ENCODE peak calls at places on chromosomes 16 and 17, in eight cellular contexts. M is HAP-1; H is spleen; O is CD8-positive, alpha-beta T cell; D is ovary; N is SK-N-SH; V is mesenchymal stem cell; S is lung. Q is an unnamed sample.

GRCh38 chr16:31700530-31701388 is 172.8 kb upstream of the ZNF267 start:
- DNase-seq in V (peak; percentile 80), S (peak; percentile 88), H (peak; percentile 93), M (no peak), D (peak; percentile 79), O (peak; percentile 79), N (peak; percentile 77), Q (peak; percentile 76)

GRCh38 chr16:30924797-30925645 is 1.6 kb downstream of the FBXL19 start:
- DNase-seq in V (no peak), N (no peak), M (no peak), S (no peak), O (no peak), H (no peak), D (peak; percentile 38), Q (no peak)

GRCh38 chr17:55664287-55664686 is 58.4 kb downstream of the TMEM100 start:
- DNase-seq in O (no peak), S (no peak), H (no peak), M (no peak), N (no peak), V (no peak), D (no peak), Q (no peak)

GRCh38 chr16:31395647-31396046 is 2.5 kb downstream of the ITGAD start:
- DNase-seq in D (no peak), N (no peak), H (peak; percentile 75), M (no peak), O (no peak), S (no peak), V (no peak), Q (no peak)

GRCh38 chr17:78493455-78494188 is 83.6 kb downstream of the DNAH17 start:
- DNase-seq in V (no peak), S (no peak), N (no peak), D (no peak), M (no peak), O (no peak), H (no peak), Q (no peak)

GRCh38 chr17:57607553-57608120 is 137.5 kb downstream of the CCDC182 start:
- DNase-seq in O (no peak), N (no peak), H (no peak), S (no peak), M (no peak), V (no peak), D (no peak), Q (no peak)

GRCh38 chr17:64326420-64327054 is 63.5 kb upstream of the TEX2 start:
- DNase-seq in M (no peak), S (peak; percentile 89), V (peak; percentile 29), H (peak; percentile 90), N (no peak), D (peak; percentile 62), O (no peak), Q (no peak)

GRCh38 chr16:4306439-4307214 is 9.2 kb upstream of the GLIS2 start:
- DNase-seq in D (no peak), M (peak; percentile 54), H (peak; percentile 81), N (peak; percentile 70), O (peak; percentile 33), S (no peak), V (no peak), Q (no peak)

GRCh38 chr16:15450624-15451023 is 16.2 kb downstream of the BMERB1 start:
- DNase-seq in N (no peak), D (no peak), O (no peak), S (no peak), V (no peak), M (no peak), H (no peak), Q (no peak)

GRCh38 chr17:57340160-57340981 is 84.0 kb downstream of the MSI2 start:
- DNase-seq in N (no peak), V (no peak), M (no peak), S (no peak), O (no peak), H (no peak), D (no peak), Q (no peak)

GRCh38 chr16:88697831-88698693 is 8.1 kb downstream of the RNF166 start:
- DNase-seq in V (no peak), D (no peak), M (no peak), O (no peak), H (no peak), N (no peak), S (no peak), Q (no peak)

GRCh38 chr17:34579017-34579946 is at the start of gene TMEM132E:
- DNase-seq in V (peak; percentile 17), M (peak; percentile 39), D (peak; percentile 43), O (no peak), N (peak; percentile 75), H (no peak), S (peak; percentile 43), Q (no peak)

GRCh38 chr17:76716834-76717205 is 6.1 kb upstream of the MXRA7 start:
- DNase-seq in V (peak; percentile 94), O (no peak), D (no peak), S (no peak), N (no peak), H (peak; percentile 24), M (no peak), Q (no peak)

GRCh38 chr16:72172105-72173034 is at the start of gene PMFBP1:
- DNase-seq in M (no peak), O (no peak), D (no peak), V (peak; percentile 94), N (no peak), S (peak; percentile 39), H (no peak), Q (no peak)

GRCh38 chr17:67801626-67802175 is 23.6 kb upstream of the BPTF start:
- DNase-seq in H (no peak), V (no peak), D (no peak), N (no peak), M (no peak), S (no peak), O (no peak), Q (no peak)

GRCh38 chr16:27248036-27248435 is 20.5 kb downstream of the NSMCE1 start:
- DNase-seq in M (no peak), O (no peak), H (no peak), S (no peak), V (peak; percentile 27), D (no peak), N (no peak), Q (no peak)

DNA sequence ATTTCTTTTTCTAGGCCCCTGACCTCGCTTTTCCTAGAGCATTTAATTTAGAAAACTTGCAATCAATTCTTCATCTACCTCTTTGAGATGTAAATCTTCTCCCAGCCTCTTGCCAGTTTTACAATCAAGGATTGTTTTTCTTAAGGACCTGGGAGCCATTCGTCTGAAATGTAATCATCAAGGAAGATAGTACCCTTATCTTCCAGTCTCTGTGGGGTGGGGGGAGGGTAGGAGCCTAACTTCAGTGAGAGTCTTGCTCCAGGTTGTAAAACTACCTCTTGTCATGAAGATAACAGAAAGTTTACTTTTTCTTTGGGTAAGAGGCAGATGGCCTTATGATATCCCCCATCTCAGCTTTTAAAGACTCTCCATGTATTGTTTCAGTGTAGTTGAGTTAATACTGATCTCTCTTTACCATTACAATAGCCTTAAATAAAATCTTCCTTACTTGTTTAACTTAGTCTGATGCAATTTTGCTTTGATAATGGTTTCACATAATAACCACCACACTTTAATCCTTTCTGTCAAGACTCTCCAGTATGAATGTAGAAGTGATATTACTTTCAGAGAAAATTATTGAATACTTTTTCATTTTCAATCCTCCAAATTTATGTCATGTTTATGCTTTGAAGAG is 110.2 kb upstream of the CPHXL start:
- DNase-seq in D (no peak), O (no peak), H (no peak), N (no peak), S (no peak), V (no peak), M (peak; percentile 22), Q (no peak)
- H3K4me3 ChIP-seq in D (no peak overlapping the region), O (no peak overlapping the region), H (no peak overlapping the region), N (no peak overlapping the region), S (no peak overlapping the region), V (no peak overlapping the region), M (no peak overlapping the region), Q (no peak overlapping the region)

GRCh38 chr16:35823342-35823741 is 2363.9 kb downstream of the TP53TG3F start:
- DNase-seq in S (no peak), N (no peak), O (no peak), H (no peak), V (no peak), M (no peak), D (no peak), Q (no peak)
- H3K9me3 ChIP-seq in S (no peaks in the 10 kb centered on the region), N (no peaks in the 10 kb centered on the region), O (no peaks in the 10 kb centered on the region), H (peaks cover 30% of the 10 kb centered on the region), V (peaks cover 8% of the 10 kb centered on the region), M (no peaks in the 10 kb centered on the region), D (no peaks in the 10 kb centered on the region), Q (no peaks in the 10 kb centered on the region)

GRCh38 chr16:3022697-3023414 is 886 bp downstream of the HCFC1R1 start:
- DNase-seq in V (peak; percentile 62), H (peak; percentile 78), S (no peak), D (no peak), O (no peak), M (peak; percentile 58), N (no peak), Q (no peak)

GRCh38 chr16:3025032-3026002 is 1.5 kb downstream of the THOC6 start:
- DNase-seq in O (no peak), M (no peak), H (peak; percentile 78), N (no peak), V (no peak), S (no peak), D (peak; percentile 21), Q (no peak)

GRCh38 chr16:3023415-3023668 is 400 bp downstream of the HCFC1R1 start:
- DNase-seq in S (no peak), V (no peak), D (peak; percentile 58), H (no peak), O (no peak), M (no peak), N (no peak), Q (no peak)

GRCh38 chr16:3022208-3022696 is 1.5 kb downstream of the HCFC1R1 start:
- DNase-seq in N (no peak), V (peak; percentile 95), M (peak; percentile 82), D (peak; percentile 90), O (peak; percentile 71), S (peak; percentile 93), H (peak; percentile 87), Q (no peak)

DNA sequence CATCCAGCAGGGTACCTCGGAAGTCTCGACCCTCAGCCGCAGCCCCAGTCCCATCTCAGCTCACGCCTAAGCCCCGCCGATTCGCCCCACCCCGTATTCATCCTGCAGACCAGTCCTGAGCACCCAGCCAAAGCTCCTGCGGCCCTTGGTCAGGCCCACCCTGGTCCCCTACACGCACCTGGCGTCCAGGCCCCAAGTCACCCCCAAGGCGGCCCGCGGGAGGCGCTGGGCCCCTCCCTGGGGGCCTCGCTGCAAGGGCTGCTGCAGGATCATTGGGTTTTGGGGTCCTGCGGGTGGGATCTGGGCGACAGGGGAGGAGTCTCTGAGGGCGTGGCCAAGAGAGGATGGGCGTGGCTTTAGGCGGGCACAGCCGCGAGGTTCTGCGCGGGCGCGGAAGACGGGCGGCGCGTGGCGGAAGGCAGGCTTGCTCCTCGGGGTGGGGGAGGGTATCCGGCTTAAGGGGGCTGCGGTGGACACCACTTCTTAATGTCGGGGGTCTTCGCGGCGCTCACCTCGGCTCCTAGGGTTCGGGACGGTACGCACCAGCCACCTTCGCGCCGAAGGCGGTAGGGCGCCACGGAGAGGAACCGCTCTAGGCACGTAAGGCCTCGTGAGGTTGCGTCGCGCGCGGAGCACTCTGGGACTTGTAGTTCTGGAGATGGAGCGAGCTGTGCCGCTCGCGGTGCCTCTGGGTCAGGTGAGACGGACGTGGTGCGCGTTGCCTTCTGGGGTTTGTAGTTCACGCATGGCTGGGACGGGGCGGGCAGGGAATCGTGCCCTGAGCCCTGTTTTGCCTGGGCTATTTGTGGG is at the start of the genes HCFC1R1 and THOC6:
- DNase-seq in M (peak; percentile 98), O (peak; percentile 90), D (peak; percentile 94), N (peak; percentile 92), S (peak; percentile 98), H (peak; percentile 100), V (peak; percentile 98), Q (peak; percentile 86)
- H3K4me3 ChIP-seq in M (peak within 1 kb of the TSS; percentile 90), O (peak within 1 kb of the TSS; percentile 90), D (peak within 1 kb of the TSS; percentile 76), N (peak within 1 kb of the TSS; percentile 80), S (peak within 1 kb of the TSS; percentile 53), H (peak within 1 kb of the TSS; percentile 70), V (peak within 1 kb of the TSS; percentile 57), Q (peak within 1 kb of the TSS; percentile 87)

GRCh38 chr16:17082126-17082882 is 388.5 kb downstream of the XYLT1 start:
- DNase-seq in S (no peak), D (no peak), N (no peak), M (no peak), V (no peak), H (no peak), O (no peak), Q (no peak)
- H3K9me3 ChIP-seq in S (no peaks in the 10 kb centered on the region), D (no peaks in the 10 kb centered on the region), N (no peaks in the 10 kb centered on the region), M (no peaks in the 10 kb centered on the region), V (no peaks in the 10 kb centered on the region), H (no peaks in the 10 kb centered on the region), O (no peaks in the 10 kb centered on the region), Q (no peaks in the 10 kb centered on the region)

Q was measured in naive thymus-derived CD4-positive, alpha-beta T cell.